ENCODE peak calls at places on chromosome 7, in five cellular contexts. I, H, Z, X and E are unnamed samples.

GRCh38 chr7:156827587-156828203 is 65.3 kb downstream of the LMBR1 start:
- DNase-seq in I (no peak), H (peak), Z (peak), X (peak), E (peak)

GRCh38 chr7:5630670-5631069 is 150.8 kb downstream of the RNF216 start:
- DNase-seq in I (no peak), H (no peak), Z (no peak), X (no peak), E (peak)

GRCh38 chr7:141043621-141044020 is 28.9 kb upstream of the MRPS33 start:
- DNase-seq in I (no peak), H (no peak), Z (no peak), X (no peak), E (no peak)

GRCh38 chr7:137454169-137455166 is 110.9 kb upstream of the PTN start:
- DNase-seq in I (no peak), H (peak), Z (peak), X (peak), E (peak)

GRCh38 chr7:148909560-148909959 is 25.5 kb upstream of the EZH2 start:
- DNase-seq in I (no peak), H (no peak), Z (no peak), X (no peak), E (no peak)

GRCh38 chr7:66631471-66631870 is 2.8 kb downstream of the KCTD7 start:
- DNase-seq in I (no peak), H (no peak), Z (peak), X (no peak), E (no peak)

GRCh38 chr7:18320422-18320821 is 175.1 kb upstream of the HDAC9 start:
- DNase-seq in I (no peak), H (no peak), Z (no peak), X (no peak), E (peak)

GRCh38 chr7:2880882-2881281 is 36.8 kb upstream of the GNA12 start:
- DNase-seq in I (no peak), H (no peak), Z (peak), X (no peak), E (no peak)

GRCh38 chr7:23709081-23709746 is 805 bp upstream of the STK31 start:
- DNase-seq in I (no peak), H (no peak), Z (no peak), X (no peak), E (no peak)

GRCh38 chr7:87056346-87056745 is 3.1 kb downstream of the ELAPOR2 start:
- DNase-seq in I (no peak), H (no peak), Z (no peak), X (no peak), E (no peak)

GRCh38 chr7:22884911-22885823 is 62.5 kb upstream of the TOMM7 start:
- DNase-seq in I (no peak), H (peak), Z (no peak), X (no peak), E (no peak)

GRCh38 chr7:87100326-87100725 is 40.9 kb upstream of the ELAPOR2 start:
- DNase-seq in I (no peak), H (no peak), Z (no peak), X (no peak), E (peak)

GRCh38 chr7:82729172-82730030 is 285.8 kb upstream of the CACNA2D1 start:
- DNase-seq in I (no peak), H (peak), Z (peak), X (peak), E (peak)

GRCh38 chr7:23712368-23713284 is 2.6 kb downstream of the STK31 start:
- DNase-seq in I (no peak), H (peak), Z (peak), X (peak), E (peak)

GRCh38 chr7:119935418-119936025 is 337.5 kb upstream of the KCND2 start:
- DNase-seq in I (no peak), H (peak), Z (peak), X (peak), E (peak)

GRCh38 chr7:142010952-142011548 is 15.4 kb downstream of the MGAM start:
- DNase-seq in I (no peak), H (no peak), Z (no peak), X (no peak), E (no peak)

GRCh38 chr7:105661625-105662024 is 80.3 kb upstream of the EFCAB10 start:
- DNase-seq in I (no peak), H (no peak), Z (no peak), X (no peak), E (no peak)

DNA sequence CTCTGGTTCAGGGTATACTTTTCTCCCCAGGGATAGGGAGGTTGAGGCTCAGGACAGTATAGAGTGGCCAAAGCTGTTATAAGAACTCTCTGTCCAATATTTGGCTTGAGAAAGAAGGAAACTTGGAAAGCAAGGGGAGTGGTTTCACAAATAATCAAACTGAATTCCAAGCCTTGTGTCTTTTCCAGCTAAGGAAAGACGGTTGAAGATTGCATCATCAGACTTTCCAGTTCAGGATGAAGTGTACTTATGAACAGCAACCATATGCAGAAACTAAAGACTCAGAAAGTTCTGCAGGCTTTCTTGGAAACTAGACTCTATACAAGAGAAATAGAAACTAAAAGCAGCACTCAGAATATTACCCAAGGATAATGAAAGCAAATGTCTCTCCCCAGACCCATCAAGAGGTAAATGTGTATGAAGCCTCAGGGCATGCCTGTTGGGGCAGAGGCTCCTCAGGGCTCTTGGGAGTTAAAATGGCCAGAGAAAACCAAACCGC is 46.4 kb downstream of the RAMP3 start:
- DNase-seq in I (no peak), H (peak), Z (peak), X (no peak), E (peak)
- H3K4me3 ChIP-seq in I (no peak), H (no peak), Z (no peak), X (no peak), E (no peak)

DNA sequence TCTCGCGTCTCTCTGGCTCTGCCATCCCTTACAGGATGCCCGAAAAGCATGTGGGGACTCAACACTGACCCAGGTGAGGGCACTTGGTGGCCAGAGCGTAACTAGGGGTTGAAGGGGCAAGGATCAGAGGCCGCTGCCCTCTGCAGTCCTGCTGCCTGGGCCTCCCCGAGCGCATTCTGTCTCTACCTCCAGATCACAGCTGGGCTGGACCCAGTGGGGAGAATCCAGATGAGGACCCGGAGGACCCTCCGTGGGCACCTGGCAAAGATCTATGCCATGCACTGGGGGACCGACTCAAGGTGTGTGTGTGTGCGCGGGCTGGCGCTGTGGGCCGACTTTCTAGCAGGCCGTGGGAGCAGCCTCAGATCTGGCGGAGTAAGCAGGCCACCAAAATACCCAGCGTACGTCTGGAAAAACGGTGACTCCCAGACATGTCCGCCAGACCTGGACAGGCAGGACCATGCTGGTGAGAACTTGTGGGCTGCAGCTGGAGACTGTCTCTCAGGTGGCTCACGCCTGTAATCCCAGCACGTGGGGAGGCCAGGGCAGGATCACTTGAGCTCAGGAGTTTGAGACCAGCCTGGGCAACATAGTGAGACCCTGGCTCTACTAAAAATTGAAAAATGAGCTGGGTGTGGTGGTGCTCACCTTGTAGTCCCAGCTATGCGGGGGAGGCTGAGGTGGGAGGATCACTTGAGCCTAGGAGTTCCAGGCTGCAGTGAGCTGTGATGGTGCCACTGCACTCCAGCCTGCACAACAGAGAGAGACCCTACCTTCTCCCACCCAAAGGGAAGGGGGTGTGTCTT is 3.2 kb downstream of the GNB2 start:
- DNase-seq in I (no peak), H (no peak), Z (no peak), X (no peak), E (no peak)
- H3K4me3 ChIP-seq in I (peak), H (peak), Z (no peak), X (no peak), E (peak)

DNA sequence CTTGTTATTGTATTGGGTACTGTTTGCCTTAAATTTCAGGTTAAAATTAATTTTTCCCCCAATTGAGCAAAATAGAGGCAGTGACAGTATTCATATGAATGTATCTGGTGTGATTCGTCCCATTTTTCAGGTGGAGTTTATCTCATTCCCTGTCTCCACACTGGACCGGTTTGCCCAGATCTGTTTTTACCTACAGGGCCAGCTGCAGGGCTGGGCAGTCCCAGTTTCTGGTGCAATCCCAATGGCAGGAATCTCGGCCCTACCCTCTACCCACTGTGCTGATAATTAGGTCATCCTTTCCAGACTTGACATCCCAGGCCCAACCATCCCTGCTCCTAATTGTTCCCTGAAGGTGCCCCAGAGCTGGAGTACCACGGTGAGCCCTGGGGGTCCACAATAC is 49.8 kb upstream of the NFE2L3 start:
- DNase-seq in I (no peak), H (no peak), Z (no peak), X (no peak), E (peak)
- H3K4me3 ChIP-seq in I (peak), H (no peak), Z (no peak), X (no peak), E (no peak)

DNA sequence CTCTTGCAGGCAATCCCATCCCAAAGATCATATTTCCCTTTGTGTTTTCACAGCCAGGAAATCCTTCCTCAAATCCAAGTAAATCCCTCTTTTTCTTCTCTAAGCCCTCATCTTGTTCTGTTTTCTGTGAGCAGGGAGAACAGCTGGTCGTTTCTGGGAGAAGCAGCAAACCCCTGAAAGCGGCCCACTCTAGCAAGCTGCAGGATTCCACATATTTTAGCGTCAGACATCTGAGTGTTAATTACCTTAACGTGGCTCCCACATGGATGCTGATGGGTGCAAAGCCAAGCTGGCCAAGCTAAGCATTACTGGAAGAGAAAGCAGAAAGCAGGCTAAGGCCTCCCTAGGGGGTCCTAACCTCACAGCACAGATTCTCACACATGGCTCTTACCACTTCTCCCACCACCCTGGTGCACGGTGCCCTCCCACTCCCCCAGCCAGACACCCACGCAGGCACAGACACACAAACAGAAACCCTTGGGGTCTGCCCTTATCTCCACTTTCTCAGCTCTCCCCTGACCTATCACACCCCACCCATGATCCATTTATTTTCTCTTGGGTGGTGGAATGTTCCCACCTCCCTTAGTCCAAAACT is 551.0 kb upstream of the AUTS2 start:
- DNase-seq in I (no peak), H (no peak), Z (no peak), X (no peak), E (no peak)
- H3K4me3 ChIP-seq in I (no peak), H (no peak), Z (no peak), X (no peak), E (no peak)

DNA sequence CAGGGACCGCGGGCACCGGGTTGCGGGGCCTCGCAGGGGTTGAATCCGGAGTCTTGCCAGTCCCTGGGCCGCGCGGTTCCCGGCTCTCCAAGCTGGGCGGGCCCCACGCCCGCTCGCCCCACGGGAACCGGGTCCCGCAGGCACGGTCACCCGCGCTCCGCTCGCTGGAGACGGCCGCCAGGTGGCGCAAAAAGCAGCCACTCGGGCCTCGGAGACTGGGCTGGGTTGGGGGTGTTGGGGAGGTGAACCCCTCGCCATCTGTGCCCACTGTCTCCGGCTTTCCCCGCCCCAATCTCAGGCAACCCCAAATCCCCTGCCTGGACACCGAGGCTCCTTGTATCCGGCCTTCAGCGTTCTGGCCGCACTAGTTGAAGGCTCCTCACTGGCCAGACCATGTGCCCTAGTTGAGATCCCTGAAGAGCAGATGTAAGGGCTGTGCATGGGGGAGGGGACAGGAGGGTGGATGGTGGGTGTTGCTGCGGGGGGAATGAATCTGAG is 1.5 kb upstream of the ACHE start:
- DNase-seq in I (no peak), H (no peak), Z (peak), X (no peak), E (peak)
- H3K4me3 ChIP-seq in I (peak), H (no peak), Z (peak), X (peak), E (no peak)

DNA sequence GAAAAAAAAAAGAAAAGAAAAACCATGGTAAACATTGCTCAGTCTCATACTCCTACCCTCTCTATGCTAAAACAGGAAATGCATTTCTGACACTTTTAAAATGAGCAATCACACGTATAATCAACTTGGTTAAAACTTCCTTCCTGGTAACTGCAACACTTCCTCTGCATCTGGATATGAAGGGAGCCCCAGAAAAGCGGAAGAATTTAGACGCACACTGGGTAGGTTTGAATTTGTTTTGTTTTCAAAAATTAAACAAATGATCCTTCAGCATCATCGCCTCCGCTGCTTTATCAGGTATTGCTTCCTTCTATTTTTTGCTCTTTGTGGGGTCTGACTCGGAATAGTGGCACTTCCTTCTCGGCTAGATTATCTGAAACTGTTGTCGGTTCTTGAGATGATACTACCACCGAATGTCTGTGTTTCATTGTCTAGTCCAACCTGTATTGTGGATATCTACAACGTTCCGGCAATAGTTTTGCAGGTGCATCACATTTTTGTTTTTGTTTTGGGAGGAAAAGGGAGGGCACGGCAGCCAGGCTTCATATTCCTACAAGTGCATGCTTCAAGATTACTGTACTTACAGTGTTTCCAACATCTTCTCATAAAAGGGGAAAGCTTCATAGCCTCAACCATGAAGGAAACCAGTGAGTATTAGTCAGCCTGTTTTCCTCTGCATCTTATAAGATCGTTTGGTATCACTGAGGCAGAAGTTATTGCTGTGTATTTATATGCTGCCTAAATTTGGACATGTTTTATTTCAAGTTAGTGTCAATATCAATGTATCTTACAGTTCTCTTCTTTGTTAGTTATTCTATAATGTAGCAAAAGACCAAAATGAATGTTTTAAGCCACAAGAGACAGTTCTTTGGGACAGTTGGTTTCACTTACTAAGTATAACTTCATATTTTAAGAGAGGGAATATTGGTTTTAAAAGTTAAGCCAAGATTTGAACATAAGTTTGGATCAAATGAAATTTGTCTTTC is at the start of gene PIK3CG:
- DNase-seq in I (no peak), H (no peak), Z (peak), X (no peak), E (no peak)
- H3K4me3 ChIP-seq in I (peak), H (no peak), Z (no peak), X (no peak), E (no peak)